ENCODE peak calls at places on chromosomes 7 and 10, in five cellular contexts. Y is NCI-H1105 treated with DMSO at 0.1 percent for 48 hours; A is CD8-positive, alpha-beta T cell; U is fibroblast of pulmonary artery; P is glomerular endothelial cell. O is an unnamed sample.

GRCh38 chr7:2688409-2689342 is 674 bp downstream of the AMZ1 start:
- DNase-seq in Y (no peak), A (no peak), P (no peak), U (no peak), O (no peak)

GRCh38 chr10:66882271-66882670 is 43.6 kb upstream of the LRRTM3 start:
- DNase-seq in U (no peak), P (no peak), Y (no peak), A (no peak), O (no peak)

GRCh38 chr7:109751241-109751640 is 1181.6 kb downstream of the DNAJB9 start:
- DNase-seq in P (no peak), Y (no peak), A (no peak), U (no peak), O (no peak)

GRCh38 chr10:92760609-92761008 is 70.9 kb downstream of the HHEX start:
- DNase-seq in A (no peak), U (peak), P (no peak), Y (no peak), O (peak)

GRCh38 chr10:6498771-6499170 is 81.3 kb downstream of the PRKCQ start:
- DNase-seq in P (no peak), Y (no peak), U (no peak), A (peak), O (no peak)

GRCh38 chr10:116056445-116057293 is 216.3 kb downstream of the GFRA1 start:
- DNase-seq in P (no peak), Y (no peak), A (no peak), U (no peak), O (no peak)

GRCh38 chr10:98134431-98135221 is at the start of gene R3HCC1L:
- DNase-seq in U (peak), P (peak), Y (peak), A (peak), O (peak)

GRCh38 chr10:86252051-86252450 is 114.5 kb downstream of the GRID1 start:
- DNase-seq in Y (no peak), U (no peak), P (no peak), A (no peak), O (no peak)

GRCh38 chr7:94422136-94422535 is 27.4 kb downstream of the COL1A2 start:
- DNase-seq in U (no peak), Y (no peak), A (no peak), P (no peak), O (no peak)

GRCh38 chr10:31961264-31961663 is 32.6 kb upstream of the ARHGAP12 start:
- DNase-seq in P (no peak), Y (peak), U (no peak), A (no peak), O (peak)

GRCh38 chr7:94971051-94971867 is 63.9 kb downstream of the PPP1R9A start:
- DNase-seq in P (no peak), Y (no peak), A (no peak), U (no peak), O (no peak)

GRCh38 chr7:123692471-123692877 is 36.8 kb downstream of the LMOD2 start:
- DNase-seq in U (no peak), P (no peak), A (no peak), Y (no peak), O (no peak)

GRCh38 chr10:28676297-28676967 is 889 bp upstream of the BAMBI start:
- DNase-seq in A (no peak), U (no peak), Y (no peak), P (no peak), O (peak)